ENCODE peak calls at places on chromosomes 12 and 14, in ten cellular contexts. J is activated T-cell treated with anti-CD3 and anti-CD28 coated beads, Interleukin-2, amount 50 U/mL, for 72 hours; K is activated naive CD8-positive, alpha-beta T cell treated with anti-CD3 and anti-CD28 coated beads, Interleukin-2, amount 50 U/mL, for 24 hours; U is myocyte; R is NCI-H774; A is erythroblast; D is NCI-H1694; Y is uterus; Z is posterior cingulate gyrus; T is left cardiac atrium. S is an unnamed sample.

GRCh38 chr14:103556976-103557758 is 5.3 kb downstream of the BAG5 start:
- DNase-seq in J (no peak), K (no peak), U (no peak), R (no peak), A (no peak), D (no peak), Y (no peak), Z (no peak), T (no peak), S (no peak)

GRCh38 chr12:2813573-2814185 is 1.2 kb downstream of the ITFG2 start:
- DNase-seq in J (peak; percentile 64), K (peak; percentile 58), U (peak; percentile 79), R (peak; percentile 10), A (peak; percentile 82), D (peak; percentile 73), Y (no peak), Z (peak; percentile 38), T (peak; percentile 45), S (peak; percentile 58)

GRCh38 chr14:32426596-32427408 is 97.7 kb downstream of the AKAP6 start:
- DNase-seq in J (no peak), K (no peak), U (no peak), R (no peak), A (no peak), D (no peak), Y (no peak), Z (no peak), T (no peak), S (no peak)

GRCh38 chr14:71586131-71586893 is 345.9 kb upstream of the RGS6 start:
- DNase-seq in J (no peak), K (no peak), U (peak; percentile 30), R (no peak), A (no peak), D (no peak), Y (peak; percentile 25), Z (peak; percentile 41), T (no peak), S (no peak)

GRCh38 chr12:47190271-47190750 is 110.6 kb upstream of the AMIGO2 start:
- DNase-seq in J (no peak), K (no peak), U (peak; percentile 35), R (no peak), A (no peak), D (no peak), Y (no peak), Z (no peak), T (no peak), S (peak; percentile 41)

GRCh38 chr12:89080797-89081470 is 271.4 kb downstream of the DUSP6 start:
- DNase-seq in J (no peak), K (no peak), U (peak; percentile 69), R (no peak), A (no peak), D (no peak), Y (no peak), Z (no peak), T (no peak), S (no peak)

GRCh38 chr12:51974646-51975045 is 23.1 kb downstream of the ACVR1B start:
- DNase-seq in J (no peak), K (peak; percentile 35), U (no peak), R (no peak), A (no peak), D (no peak), Y (no peak), Z (no peak), T (no peak), S (no peak)

GRCh38 chr12:42696424-42697149 is 107.0 kb upstream of the PRICKLE1 start:
- DNase-seq in J (no peak), K (no peak), U (peak; percentile 24), R (no peak), A (no peak), D (no peak), Y (peak; percentile 95), Z (no peak), T (peak; percentile 84), S (no peak)

GRCh38 chr12:60216226-60216625 is 620.4 kb downstream of the SLC16A7 start:
- DNase-seq in J (no peak), K (no peak), U (no peak), R (no peak), A (no peak), D (no peak), Y (no peak), Z (no peak), T (no peak), S (no peak)

GRCh38 chr12:51218607-51219161 is 822 bp upstream of the POU6F1 start:
- DNase-seq in J (no peak), K (no peak), U (no peak), R (no peak), A (peak; percentile 32), D (no peak), Y (no peak), Z (no peak), T (no peak), S (peak; percentile 17)

GRCh38 chr14:65290830-65291229 is 121.7 kb upstream of the FUT8 start:
- DNase-seq in J (peak; percentile 54), K (peak; percentile 59), U (peak; percentile 78), R (no peak), A (no peak), D (no peak), Y (no peak), Z (no peak), T (no peak), S (peak; percentile 23)

S was measured in stimulated activated naive CD8-positive, alpha-beta T cell treated with anti-CD3 and anti-CD28 coated beads, Interleukin-15, amount 100 ng/mL, for 72 hours.